ENCODE peak calls at places on chromosomes 3 and 15, in seven cellular contexts. K, J, U, G, C, X and H are unnamed samples. For H3K36me3, the result is how much of the 10 kb centered on the place peaks cover.

GRCh38 chr3:11641683-11642407 is 1.9 kb downstream of the VGLL4 start:
- DNase-seq in K (no peak), J (no peak), U (no peak), G (no peak), C (no peak), X (no peak), H (no peak)

GRCh38 chr3:134239538-134239937 is 11.1 kb downstream of the RYK start:
- DNase-seq in K (no peak), J (no peak), U (no peak), G (no peak), C (no peak), X (no peak), H (no peak)

GRCh38 chr15:98124576-98124975 is 164.1 kb downstream of the ARRDC4 start:
- DNase-seq in K (no peak), J (no peak), U (no peak), G (no peak), C (no peak), X (no peak), H (no peak)

GRCh38 chr15:71294251-71294635 is 179.0 kb downstream of the THSD4 start:
- DNase-seq in K (no peak), J (no peak), U (no peak), G (no peak), C (no peak), X (no peak), H (no peak)

GRCh38 chr3:27080126-27080525 is 289.1 kb downstream of the NEK10 start:
- DNase-seq in K (no peak), J (no peak), U (no peak), G (no peak), C (no peak), X (no peak), H (no peak)

GRCh38 chr3:170467007-170467406 is 48.3 kb downstream of the CLDN11 start:
- DNase-seq in K (no peak), J (no peak), U (no peak), G (no peak), C (no peak), X (no peak), H (no peak)

GRCh38 chr3:174439621-174440349 is 419.3 kb upstream of the NAALADL2 start:
- DNase-seq in K (no peak), J (no peak), U (no peak), G (peak), C (peak), X (peak), H (peak)

GRCh38 chr15:29968099-29968892 is 114.5 kb upstream of the GOLGA8J start:
- DNase-seq in K (no peak), J (no peak), U (no peak), G (no peak), C (no peak), X (peak), H (no peak)

GRCh38 chr3:156751461-156752025 is 74.6 kb upstream of the LEKR1 start:
- DNase-seq in K (no peak), J (no peak), U (no peak), G (peak), C (peak), X (no peak), H (no peak)

GRCh38 chr15:39919740-39920509 is at the start of gene GPR176:
- DNase-seq in K (no peak), J (peak), U (peak), G (peak), C (peak), X (peak), H (peak)

GRCh38 chr3:50606596-50606995 is 5.0 kb downstream of the CISH start:
- DNase-seq in K (no peak), J (no peak), U (no peak), G (no peak), C (no peak), X (no peak), H (no peak)

GRCh38 chr3:139455855-139456254 is 20.5 kb downstream of the RBP2 start:
- DNase-seq in K (no peak), J (no peak), U (no peak), G (no peak), C (no peak), X (no peak), H (no peak)

GRCh38 chr15:31241888-31242287 is 84.7 kb upstream of the KLF13 start:
- DNase-seq in K (no peak), J (peak), U (no peak), G (no peak), C (no peak), X (no peak), H (no peak)

GRCh38 chr3:65548848-65549625 is 489.7 kb downstream of the MAGI1 start:
- DNase-seq in K (no peak), J (no peak), U (peak), G (peak), C (no peak), X (no peak), H (peak)

GRCh38 chr15:64146041-64146440 is 5.5 kb upstream of the SNX22 start:
- DNase-seq in K (no peak), J (no peak), U (no peak), G (peak), C (no peak), X (no peak), H (peak)

GRCh38 chr3:12180218-12180617 is 21.5 kb upstream of the TIMP4 start:
- DNase-seq in K (no peak), J (no peak), U (peak), G (peak), C (peak), X (peak), H (no peak)

GRCh38 chr3:108510496-108510895 is at the start of gene MYH15:
- DNase-seq in K (no peak), J (no peak), U (no peak), G (no peak), C (no peak), X (no peak), H (no peak)

GRCh38 chr15:93048759-93049161 is 40.3 kb downstream of the RGMA start:
- DNase-seq in K (no peak), J (no peak), U (no peak), G (no peak), C (no peak), X (no peak), H (peak)

GRCh38 chr3:41065340-41065739 is 134.0 kb upstream of the CTNNB1 start:
- DNase-seq in K (no peak), J (no peak), U (no peak), G (no peak), C (no peak), X (no peak), H (no peak)

GRCh38 chr3:66053783-66054094 is 15.0 kb upstream of the MAGI1 start:
- DNase-seq in K (no peak), J (no peak), U (no peak), G (no peak), C (no peak), X (peak), H (no peak)

GRCh38 chr3:21618695-21619094 is 132.3 kb downstream of the ZNF385D start:
- DNase-seq in K (no peak), J (no peak), U (no peak), G (no peak), C (no peak), X (no peak), H (no peak)

GRCh38 chr15:67134577-67135492 is 69.4 kb downstream of the SMAD3 start:
- DNase-seq in K (no peak), J (peak), U (peak), G (no peak), C (no peak), X (no peak), H (peak)

GRCh38 chr3:161796312-161796711 is 299.7 kb downstream of the OTOL1 start:
- DNase-seq in K (no peak), J (no peak), U (no peak), G (no peak), C (peak), X (no peak), H (no peak)

GRCh38 chr3:25037049-25037547 is 391.0 kb upstream of the RARB start:
- DNase-seq in K (no peak), J (no peak), U (no peak), G (no peak), C (peak), X (no peak), H (no peak)

GRCh38 chr3:51982352-51982837 is 940 bp upstream of the ACY1 start:
- DNase-seq in K (no peak), J (peak), U (no peak), G (no peak), C (no peak), X (peak), H (no peak)

GRCh38 chr3:184160456-184160855 is 5.3 kb downstream of the DVL3 start:
- DNase-seq in K (no peak), J (no peak), U (no peak), G (no peak), C (peak), X (no peak), H (no peak)

GRCh38 chr3:32791833-32792232 is 26.0 kb upstream of the TRIM71 start:
- DNase-seq in K (no peak), J (no peak), U (no peak), G (no peak), C (no peak), X (no peak), H (no peak)

GRCh38 chr3:6860911-6861330 is at the start of gene GRM7:
- DNase-seq in K (no peak), J (no peak), U (no peak), G (no peak), C (no peak), X (peak), H (no peak)

GRCh38 chr15:32861741-32862140 is 143.9 kb downstream of the GREM1 start:
- DNase-seq in K (no peak), J (peak), U (peak), G (no peak), C (peak), X (peak), H (no peak)

GRCh38 chr3:8663177-8664061 is 18.8 kb upstream of the SSUH2 start:
- DNase-seq in K (no peak), J (peak), U (no peak), G (peak), C (peak), X (peak), H (no peak)

DNA sequence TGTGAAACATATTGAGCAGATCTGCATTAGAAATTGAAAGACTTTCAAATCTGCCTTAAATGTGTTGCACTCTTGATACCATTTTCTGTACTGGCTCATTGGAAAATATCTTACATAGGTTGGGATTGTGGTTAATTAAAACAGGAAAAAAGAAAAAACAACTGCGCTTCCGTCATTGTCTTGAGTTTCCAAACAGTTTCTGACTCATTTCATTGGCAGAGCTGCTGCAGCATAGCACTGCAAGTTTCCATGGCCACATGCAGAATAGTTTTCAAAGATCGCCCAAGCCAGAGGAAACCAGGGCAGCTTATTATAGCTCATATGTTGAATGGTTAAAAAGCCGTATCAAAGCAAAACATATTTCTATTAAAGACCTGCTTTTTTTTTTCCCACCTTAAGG is 446.6 kb upstream of the BCHE start:
- DNase-seq in K (no peak), J (no peak), U (no peak), G (no peak), C (peak), X (no peak), H (no peak)
- H3K36me3 ChIP-seq in K (under half), J (under half), U (under half), G (under half), C (under half), X (under half), H (under half)

GRCh38 chr3:188191460-188191859 is 37.5 kb downstream of the LPP start:
- DNase-seq in K (no peak), J (no peak), U (no peak), G (no peak), C (no peak), X (no peak), H (no peak)
- H3K36me3 ChIP-seq in K (under half), J (under half), U (under half), G (under half), C (under half), X (under half), H (under half)

DNA sequence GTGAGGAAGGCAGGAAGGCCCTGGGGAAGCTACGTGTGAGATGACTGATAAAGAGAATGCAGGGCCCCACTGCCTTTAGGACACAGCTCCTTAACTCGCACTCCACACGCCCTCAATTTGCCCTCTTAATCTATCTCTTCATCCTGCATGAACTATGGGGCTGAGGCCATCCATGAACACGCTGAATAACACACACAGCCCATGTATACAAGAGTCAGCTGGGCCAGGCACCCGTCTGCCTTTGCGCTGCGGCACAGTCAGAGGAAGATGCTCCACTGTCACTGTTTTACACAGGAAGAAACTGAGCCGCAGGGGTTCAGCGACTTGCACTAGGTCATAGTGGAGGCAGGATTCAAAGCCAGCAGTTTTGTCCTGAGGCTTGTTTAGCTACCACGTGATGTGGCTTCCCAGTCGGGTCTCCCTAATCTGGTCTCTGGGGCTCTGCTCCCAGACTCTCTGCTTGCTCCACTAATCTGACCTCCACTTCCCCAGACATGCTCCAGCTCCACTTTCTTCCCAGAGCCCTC is 44.0 kb downstream of the TLE3 start:
- DNase-seq in K (no peak), J (peak), U (peak), G (peak), C (no peak), X (no peak), H (peak)
- H3K36me3 ChIP-seq in K (half or more), J (under half), U (half or more), G (half or more), C (half or more), X (under half), H (half or more)

GRCh38 chr3:73787620-73788019 is 162.9 kb upstream of the PDZRN3 start:
- DNase-seq in K (no peak), J (no peak), U (no peak), G (no peak), C (no peak), X (no peak), H (no peak)
- H3K36me3 ChIP-seq in K (under half), J (under half), U (under half), G (under half), C (under half), X (under half), H (under half)

DNA sequence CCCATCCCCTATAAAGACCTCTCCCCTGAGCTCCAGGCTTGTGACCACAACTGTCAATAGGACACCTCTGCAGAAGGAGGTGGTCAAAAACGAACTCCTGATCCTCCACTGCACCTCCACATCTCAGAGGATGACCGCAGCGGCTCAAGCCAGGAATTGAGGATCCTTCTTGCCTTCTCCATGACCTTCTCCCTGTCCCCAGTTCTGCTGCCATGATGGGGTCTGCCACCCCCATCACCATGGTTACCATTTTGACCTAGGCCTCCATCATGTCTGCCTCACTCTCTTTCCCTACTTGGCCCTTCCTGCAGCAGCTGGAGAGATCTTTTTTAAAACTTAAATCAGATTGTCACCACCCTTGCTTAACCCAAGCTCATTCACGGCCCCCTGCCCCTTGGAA is 81.3 kb upstream of the LINGO1 start:
- DNase-seq in K (no peak), J (no peak), U (no peak), G (no peak), C (no peak), X (no peak), H (no peak)
- H3K36me3 ChIP-seq in K (under half), J (under half), U (under half), G (under half), C (under half), X (under half), H (under half)

DNA sequence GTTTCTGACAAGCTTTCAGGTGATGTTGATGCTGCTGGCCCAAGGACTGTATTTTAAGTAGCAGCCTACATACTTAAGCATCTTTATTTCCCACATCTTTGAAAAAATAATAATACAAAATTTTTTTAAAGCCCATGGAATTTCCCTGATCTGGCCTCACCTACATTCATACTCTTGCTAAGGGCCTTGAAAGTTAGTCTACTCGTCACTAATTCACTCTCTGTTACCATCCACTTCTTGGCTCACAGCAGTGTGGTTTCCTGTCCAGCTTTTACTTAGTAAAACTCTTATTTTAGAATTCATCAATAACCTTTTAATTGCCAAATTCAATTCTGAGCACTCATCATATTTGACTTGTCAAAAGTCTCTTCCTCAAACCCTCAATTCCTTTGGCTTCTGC is 59.3 kb upstream of the CRTC3 start:
- DNase-seq in K (no peak), J (no peak), U (no peak), G (no peak), C (no peak), X (no peak), H (no peak)
- H3K36me3 ChIP-seq in K (half or more), J (under half), U (half or more), G (half or more), C (half or more), X (under half), H (under half)

GRCh38 chr3:53097887-53098286 is 32.3 kb downstream of the RFT1 start:
- DNase-seq in K (no peak), J (no peak), U (peak), G (no peak), C (no peak), X (no peak), H (no peak)

GRCh38 chr3:53092942-53093341 is 37.3 kb downstream of the RFT1 start:
- DNase-seq in K (no peak), J (no peak), U (no peak), G (no peak), C (no peak), X (peak), H (no peak)

GRCh38 chr3:53089511-53089910 is 40.7 kb downstream of the RFT1 start:
- DNase-seq in K (no peak), J (no peak), U (no peak), G (peak), C (peak), X (peak), H (no peak)

GRCh38 chr3:53091011-53091410 is 39.2 kb downstream of the RFT1 start:
- DNase-seq in K (no peak), J (no peak), U (no peak), G (no peak), C (no peak), X (no peak), H (no peak)

GRCh38 chr3:53092216-53092615 is 38.0 kb downstream of the RFT1 start:
- DNase-seq in K (no peak), J (no peak), U (no peak), G (no peak), C (no peak), X (no peak), H (no peak)
- H3K36me3 ChIP-seq in K (under half), J (under half), U (half or more), G (half or more), C (under half), X (under half), H (half or more)

GRCh38 chr15:28116521-28117488 is 17.7 kb upstream of the OCA2 start:
- DNase-seq in K (no peak), J (no peak), U (no peak), G (no peak), C (no peak), X (no peak), H (peak)

GRCh38 chr15:28118083-28118482 is 19.0 kb upstream of the OCA2 start:
- DNase-seq in K (no peak), J (no peak), U (no peak), G (no peak), C (no peak), X (no peak), H (no peak)

GRCh38 chr15:28118531-28118930 is 19.4 kb upstream of the OCA2 start:
- DNase-seq in K (no peak), J (no peak), U (no peak), G (no peak), C (no peak), X (no peak), H (no peak)

GRCh38 chr15:28115871-28116270 is 16.8 kb upstream of the OCA2 start:
- DNase-seq in K (no peak), J (no peak), U (no peak), G (no peak), C (no peak), X (no peak), H (no peak)

GRCh38 chr15:28117591-28117990 is 18.5 kb upstream of the OCA2 start:
- DNase-seq in K (no peak), J (no peak), U (no peak), G (no peak), C (no peak), X (no peak), H (no peak)
- H3K36me3 ChIP-seq in K (half or more), J (under half), U (half or more), G (half or more), C (under half), X (under half), H (half or more)